ENCODE peak calls at places on chromosomes 1 and 21, in six cellular contexts. V is left lung; B is stimulated activated CD8-positive, alpha-beta memory T cell treated with anti-CD3 and anti-CD28 coated beads, Interleukin-15, amount 100 ng/mL, for 4 hours; G is NCI-H345; L is fibroblast of the conjunctiva; Y is HFF-Myc. C is an unnamed sample.

GRCh38 chr1:18045206-18045605 is 62.4 kb upstream of the IGSF21 start:
- DNase-seq in V (no peak), B (no peak), G (no peak), L (no peak), Y (no peak), C (no peak)

GRCh38 chr1:109214695-109215623 is 1.2 kb downstream of the SARS1 start:
- DNase-seq in V (no peak), B (peak; percentile 19), G (peak; percentile 69), L (peak; percentile 98), Y (peak; percentile 42), C (no peak)

GRCh38 chr1:240653030-240653429 is 41.1 kb upstream of the GREM2 start:
- DNase-seq in V (no peak), B (no peak), G (peak; percentile 39), L (no peak), Y (no peak), C (no peak)

GRCh38 chr1:187685338-187685737 is 856.6 kb downstream of the PLA2G4A start:
- DNase-seq in V (no peak), B (no peak), G (no peak), L (peak; percentile 32), Y (no peak), C (no peak)

GRCh38 chr1:20792177-20792576 is 5.1 kb upstream of the HP1BP3 start:
- DNase-seq in V (no peak), B (no peak), G (no peak), L (peak; percentile 81), Y (no peak), C (no peak)

GRCh38 chr1:41497631-41498030 is 13.1 kb upstream of the EDN2 start:
- DNase-seq in V (no peak), B (no peak), G (no peak), L (no peak), Y (no peak), C (no peak)

GRCh38 chr1:56688522-56689026 is 43.5 kb downstream of the PRKAA2 start:
- DNase-seq in V (no peak), B (no peak), G (no peak), L (no peak), Y (peak; percentile 36), C (no peak)

GRCh38 chr1:63322944-63323865 is 838 bp downstream of the FOXD3 start:
- DNase-seq in V (peak; percentile 85), B (no peak), G (peak; percentile 73), L (no peak), Y (no peak), C (peak; percentile 85)

GRCh38 chr1:29555043-29555620 is 318.8 kb downstream of the PTPRU start:
- DNase-seq in V (no peak), B (no peak), G (no peak), L (no peak), Y (no peak), C (no peak)

GRCh38 chr1:7507620-7508019 is 263.5 kb upstream of the VAMP3 start:
- DNase-seq in V (peak; percentile 60), B (no peak), G (no peak), L (no peak), Y (no peak), C (no peak)

GRCh38 chr21:37828515-37828914 is 87.7 kb downstream of the KCNJ6 start:
- DNase-seq in V (peak; percentile 38), B (no peak), G (no peak), L (no peak), Y (no peak), C (no peak)

GRCh38 chr1:240190881-240191385 is 99.2 kb downstream of the FMN2 start:
- DNase-seq in V (no peak), B (no peak), G (peak; percentile 0), L (peak; percentile 93), Y (peak; percentile 92), C (no peak)

GRCh38 chr1:34460193-34460592 is 283.5 kb downstream of the C1orf94 start:
- DNase-seq in V (no peak), B (no peak), G (peak; percentile 35), L (no peak), Y (peak; percentile 16), C (no peak)

GRCh38 chr1:16181887-16182719 is 26.2 kb upstream of the EPHA2 start:
- DNase-seq in V (peak; percentile 91), B (no peak), G (no peak), L (peak; percentile 86), Y (peak; percentile 83), C (peak; percentile 83)

GRCh38 chr1:71621785-71622184 is 541.0 kb upstream of the ZRANB2 start:
- DNase-seq in V (no peak), B (no peak), G (no peak), L (no peak), Y (no peak), C (no peak)

GRCh38 chr1:179550753-179551682 is 24.7 kb downstream of the NPHS2 start:
- DNase-seq in V (no peak), B (no peak), G (no peak), L (peak; percentile 17), Y (peak; percentile 7), C (no peak)

C was measured in spleen.